ENCODE peak calls at places on chromosomes 3 and 15, in five cellular contexts. One of them, this sample, is unnamed.

GRCh38 chr3:182794455-182794773 is 1.1 kb downstream of the ATP11B start:
- DNase-seq in GM06990: no peak
- DNase-seq in A673: no peak
- DNase-seq in colonic mucosa: no peak
- DNase-seq in AG09309: no peak
- DNase-seq in this sample: no peak

GRCh38 chr15:51243774-51244173 is 94.6 kb downstream of the CYP19A1 start:
- DNase-seq in A673: no peak
- DNase-seq in GM06990: no peak
- DNase-seq in colonic mucosa: no peak
- DNase-seq in AG09309: no peak
- DNase-seq in this sample: no peak

GRCh38 chr3:137990427-137990826 is 19.5 kb upstream of the CLDN18 start:
- DNase-seq in A673: no peak
- DNase-seq in GM06990: no peak
- DNase-seq in AG09309: no peak
- DNase-seq in colonic mucosa: no peak
- DNase-seq in this sample: no peak

GRCh38 chr15:58951388-58952060 is 18.0 kb upstream of the SLTM start:
- DNase-seq in GM06990: no peak
- DNase-seq in AG09309: peak
- DNase-seq in colonic mucosa: no peak
- DNase-seq in A673: peak
- DNase-seq in this sample: peak

GRCh38 chr3:123584284-123584987 is 417 bp downstream of the HACD2 start:
- DNase-seq in A673: peak
- DNase-seq in GM06990: no peak
- DNase-seq in AG09309: no peak
- DNase-seq in colonic mucosa: peak
- DNase-seq in this sample: no peak

GRCh38 chr3:64141476-64141875 is 83.8 kb downstream of the PRICKLE2 start:
- DNase-seq in colonic mucosa: no peak
- DNase-seq in GM06990: no peak
- DNase-seq in AG09309: no peak
- DNase-seq in A673: no peak
- DNase-seq in this sample: no peak

GRCh38 chr15:91946914-91947313 is 93.4 kb downstream of the SLCO3A1 start:
- DNase-seq in colonic mucosa: no peak
- DNase-seq in A673: no peak
- DNase-seq in AG09309: no peak
- DNase-seq in GM06990: no peak
- DNase-seq in this sample: no peak

GRCh38 chr3:14424711-14425573 is 22.5 kb downstream of the SLC6A6 start:
- DNase-seq in AG09309: no peak
- DNase-seq in A673: no peak
- DNase-seq in GM06990: no peak
- DNase-seq in colonic mucosa: no peak
- DNase-seq in this sample: no peak

GRCh38 chr3:55367396-55367795 is 119.7 kb downstream of the WNT5A start:
- DNase-seq in AG09309: no peak
- DNase-seq in colonic mucosa: no peak
- DNase-seq in A673: no peak
- DNase-seq in GM06990: no peak
- DNase-seq in this sample: no peak

GRCh38 chr3:159872374-159873109 is 116.1 kb upstream of the IL12A start:
- DNase-seq in A673: peak
- DNase-seq in AG09309: peak
- DNase-seq in colonic mucosa: no peak
- DNase-seq in GM06990: no peak
- DNase-seq in this sample: peak

GRCh38 chr15:95549168-95549738 is 781.2 kb upstream of the NR2F2 start:
- DNase-seq in AG09309: no peak
- DNase-seq in GM06990: no peak
- DNase-seq in colonic mucosa: no peak
- DNase-seq in A673: peak
- DNase-seq in this sample: no peak

GRCh38 chr15:66843581-66843980 is 141.5 kb downstream of the SMAD6 start:
- DNase-seq in AG09309: no peak
- DNase-seq in colonic mucosa: no peak
- DNase-seq in A673: no peak
- DNase-seq in GM06990: no peak
- DNase-seq in this sample: no peak

GRCh38 chr3:157824281-157824680 is 281.9 kb downstream of the SHOX2 start:
- DNase-seq in colonic mucosa: no peak
- DNase-seq in GM06990: no peak
- DNase-seq in AG09309: no peak
- DNase-seq in A673: no peak
- DNase-seq in this sample: no peak

GRCh38 chr15:56243117-56243773 is 434 bp downstream of the RFX7 start:
- DNase-seq in A673: peak
- DNase-seq in AG09309: no peak
- DNase-seq in GM06990: peak
- DNase-seq in colonic mucosa: peak
- DNase-seq in this sample: no peak

GRCh38 chr15:47737424-47737823 is 20.1 kb downstream of the SEMA6D start:
- DNase-seq in A673: peak
- DNase-seq in GM06990: no peak
- DNase-seq in colonic mucosa: no peak
- DNase-seq in AG09309: no peak
- DNase-seq in this sample: no peak

GRCh38 chr3:87503901-87504498 is 227.6 kb upstream of the POU1F1 start:
- DNase-seq in GM06990: no peak
- DNase-seq in A673: peak
- DNase-seq in AG09309: peak
- DNase-seq in colonic mucosa: peak
- DNase-seq in this sample: peak

GRCh38 chr3:126021702-126022101 is 52.7 kb downstream of the ROPN1B start:
- DNase-seq in GM06990: no peak
- DNase-seq in A673: no peak
- DNase-seq in AG09309: no peak
- DNase-seq in colonic mucosa: no peak
- DNase-seq in this sample: no peak

GRCh38 chr3:1734494-1735122 is 364.1 kb upstream of the CNTN4 start:
- DNase-seq in A673: no peak
- DNase-seq in GM06990: no peak
- DNase-seq in AG09309: no peak
- DNase-seq in colonic mucosa: no peak
- DNase-seq in this sample: no peak

GRCh38 chr3:188323067-188323842 is 169.3 kb downstream of the LPP start:
- DNase-seq in colonic mucosa: no peak
- DNase-seq in A673: no peak
- DNase-seq in GM06990: no peak
- DNase-seq in AG09309: no peak
- DNase-seq in this sample: no peak

GRCh38 chr15:90870354-90871096 is 2.1 kb downstream of the FURIN start:
- DNase-seq in AG09309: no peak
- DNase-seq in GM06990: no peak
- DNase-seq in A673: peak
- DNase-seq in colonic mucosa: peak
- DNase-seq in this sample: no peak

GRCh38 chr3:14261229-14261628 is 82.6 kb downstream of the LSM3 start:
- DNase-seq in colonic mucosa: peak
- DNase-seq in AG09309: peak
- DNase-seq in GM06990: peak
- DNase-seq in A673: peak
- DNase-seq in this sample: peak

GRCh38 chr15:66755298-66756068 is 53.4 kb downstream of the SMAD6 start:
- DNase-seq in colonic mucosa: no peak
- DNase-seq in A673: no peak
- DNase-seq in AG09309: no peak
- DNase-seq in GM06990: no peak
- DNase-seq in this sample: no peak

GRCh38 chr3:124772081-124772831 is 42.0 kb downstream of the UMPS start:
- DNase-seq in colonic mucosa: peak
- DNase-seq in GM06990: no peak
- DNase-seq in A673: peak
- DNase-seq in AG09309: no peak
- DNase-seq in this sample: peak

GRCh38 chr15:48555244-48555804 is 90.2 kb downstream of the FBN1 start:
- DNase-seq in AG09309: peak
- DNase-seq in colonic mucosa: no peak
- DNase-seq in A673: peak
- DNase-seq in GM06990: no peak
- DNase-seq in this sample: no peak

GRCh38 chr3:167102071-167102470 is 278.0 kb downstream of the ZBBX start:
- DNase-seq in colonic mucosa: no peak
- DNase-seq in GM06990: no peak
- DNase-seq in A673: peak
- DNase-seq in AG09309: no peak
- DNase-seq in this sample: no peak

GRCh38 chr3:34777361-34777760 is 862.0 kb upstream of the ARPP21 start:
- DNase-seq in A673: no peak
- DNase-seq in colonic mucosa: no peak
- DNase-seq in AG09309: no peak
- DNase-seq in GM06990: no peak
- DNase-seq in this sample: no peak
- TF ChIP-seq CTCF in A673: no peak
- TF ChIP-seq CTCF in colonic mucosa: no peak
- TF ChIP-seq CTCF in AG09309: no peak
- TF ChIP-seq CTCF in GM06990: no peak
- TF ChIP-seq CTCF in this sample: no peak

GRCh38 chr15:99630607-99631131 is 64.9 kb downstream of the MEF2A start:
- DNase-seq in AG09309: no peak
- DNase-seq in colonic mucosa: no peak
- DNase-seq in GM06990: no peak
- DNase-seq in A673: no peak
- DNase-seq in this sample: no peak
- H3K4me3 ChIP-seq in AG09309: no peak
- H3K4me3 ChIP-seq in colonic mucosa: no peak
- H3K4me3 ChIP-seq in GM06990: peak
- H3K4me3 ChIP-seq in A673: no peak
- H3K4me3 ChIP-seq in this sample: no peak

GRCh38 chr3:30606301-30607031 is at the start of gene TGFBR2:
- DNase-seq in A673: peak
- DNase-seq in colonic mucosa: peak
- DNase-seq in GM06990: peak
- DNase-seq in AG09309: peak
- DNase-seq in this sample: no peak
- TF ChIP-seq CTCF in A673: no peak
- TF ChIP-seq CTCF in colonic mucosa: no peak
- TF ChIP-seq CTCF in GM06990: no peak
- TF ChIP-seq CTCF in AG09309: peak
- TF ChIP-seq CTCF in this sample: no peak

GRCh38 chr3:78279066-78279465 is 1239.2 kb downstream of the ROBO2 start:
- DNase-seq in A673: peak
- DNase-seq in colonic mucosa: no peak
- DNase-seq in AG09309: no peak
- DNase-seq in GM06990: no peak
- DNase-seq in this sample: no peak
- H3K4me3 ChIP-seq in A673: no peak
- H3K4me3 ChIP-seq in colonic mucosa: no peak
- H3K4me3 ChIP-seq in AG09309: no peak
- H3K4me3 ChIP-seq in GM06990: no peak
- H3K4me3 ChIP-seq in this sample: no peak

DNA sequence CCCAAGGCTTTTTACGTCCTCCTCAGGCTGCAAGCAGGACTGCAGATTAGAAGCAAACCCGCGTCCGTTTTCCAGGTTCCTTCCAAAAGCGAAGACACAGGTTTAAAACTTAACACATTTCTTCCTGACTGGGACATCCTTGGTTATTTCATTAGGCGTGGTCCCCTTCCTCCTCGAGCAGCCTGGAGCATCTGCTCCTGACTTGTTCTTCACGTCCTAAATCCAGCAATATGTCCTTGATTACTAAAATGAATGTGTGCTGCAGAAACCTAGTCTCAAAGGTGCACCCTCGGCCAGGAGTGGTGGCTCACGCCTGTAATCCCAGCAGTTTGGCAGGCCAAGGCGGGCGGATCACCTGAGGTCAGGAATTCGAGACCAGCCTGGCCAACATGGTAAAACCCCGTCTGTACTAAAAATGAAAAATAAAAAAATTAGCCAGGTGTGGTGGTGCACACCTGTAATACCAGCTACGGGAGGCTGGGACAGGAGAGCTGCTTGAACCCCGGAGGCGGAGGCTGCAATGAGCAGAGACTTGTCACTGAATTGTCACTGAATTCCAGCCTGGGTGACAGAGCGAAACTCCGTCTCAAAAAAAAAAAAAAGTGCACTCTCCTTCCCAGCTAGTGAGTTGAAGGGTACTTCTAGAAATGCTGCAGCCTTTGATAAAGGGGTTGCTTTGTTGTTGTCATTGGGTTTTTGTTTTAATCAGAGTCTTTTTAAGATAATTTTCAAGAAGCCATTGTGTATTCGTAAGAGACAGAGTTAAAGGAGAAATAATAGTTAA is 853 bp upstream of the LRIG1 start:
- DNase-seq in GM06990: no peak
- DNase-seq in AG09309: no peak
- DNase-seq in colonic mucosa: no peak
- DNase-seq in A673: no peak
- DNase-seq in this sample: no peak
- TF ChIP-seq CTCF in GM06990: no peak
- TF ChIP-seq CTCF in AG09309: peak
- TF ChIP-seq CTCF in colonic mucosa: no peak
- TF ChIP-seq CTCF in A673: no peak
- TF ChIP-seq CTCF in this sample: no peak